ENCODE peak calls at places on chromosome 21, in seven cellular contexts. V is suprapubic skin, B is fibroblast of lung, O is PC-9, Q is left ventricle myocardium inferior, C is pancreas, W is psoas muscle. G is an unnamed sample. For H3K4me1, the result is how much of the 10 kb centered on the place peaks cover.

GRCh38 chr21:39874759-39875158 is 7.5 kb downstream of the PCP4 start:
- DNase-seq in W (no peak), V (no peak), B (no peak), Q (no peak), C (no peak), O (no peak), G (no peak)

GRCh38 chr21:41250519-41250918 is 66.1 kb upstream of the FAM3B start:
- DNase-seq in W (no peak), B (peak), C (no peak), V (no peak), Q (no peak), O (no peak), G (peak)

GRCh38 chr21:38351961-38352521 is 95.2 kb downstream of the KCNJ15 start:
- DNase-seq in V (no peak), B (peak), O (no peak), C (no peak), Q (no peak), W (no peak), G (no peak)

GRCh38 chr21:34875830-34876229 is 173.3 kb downstream of the RUNX1 start:
- DNase-seq in Q (no peak), B (peak), V (no peak), C (no peak), O (no peak), W (no peak), G (no peak)

GRCh38 chr21:15455819-15456462 is 273.8 kb upstream of the USP25 start:
- DNase-seq in Q (no peak), W (no peak), C (no peak), O (no peak), B (no peak), V (no peak), G (no peak)

GRCh38 chr21:41768371-41769042 is 1.7 kb upstream of the RIPK4 start:
- DNase-seq in Q (no peak), O (peak), W (no peak), C (peak), V (peak), B (peak), G (peak)

GRCh38 chr21:26850116-26850643 is 5.0 kb upstream of the ADAMTS1 start:
- DNase-seq in C (no peak), B (peak), Q (no peak), O (no peak), V (no peak), W (no peak), G (peak)

GRCh38 chr21:27275294-27275927 is 308.5 kb upstream of the ADAMTS5 start:
- DNase-seq in C (no peak), B (peak), O (no peak), V (no peak), Q (no peak), W (no peak), G (peak)

GRCh38 chr21:25838809-25839208 is 104.0 kb downstream of the GABPA start:
- DNase-seq in B (peak), V (no peak), O (no peak), Q (no peak), W (no peak), C (no peak), G (no peak)

GRCh38 chr21:25422610-25423608 is 184.4 kb downstream of the MRPL39 start:
- DNase-seq in C (no peak), W (no peak), V (no peak), B (no peak), Q (no peak), O (no peak), G (no peak)

GRCh38 chr21:40534886-40535285 is 312.1 kb downstream of the DSCAM start:
- DNase-seq in O (no peak), B (no peak), Q (no peak), V (no peak), W (no peak), C (no peak), G (no peak)

GRCh38 chr21:37945036-37945435 is 28.8 kb upstream of the KCNJ6 start:
- DNase-seq in V (no peak), Q (no peak), C (no peak), B (no peak), W (no peak), O (no peak), G (no peak)

GRCh38 chr21:25385912-25386474 is 221.3 kb downstream of the MRPL39 start:
- DNase-seq in B (peak), Q (no peak), V (no peak), O (peak), C (peak), W (no peak), G (peak)

GRCh38 chr21:19290328-19290727 is 886.7 kb upstream of the TMPRSS15 start:
- DNase-seq in Q (no peak), O (no peak), W (no peak), B (no peak), C (no peak), V (no peak), G (no peak)

GRCh38 chr21:28069446-28069845 is 923.2 kb downstream of the LTN1 start:
- DNase-seq in B (peak), O (no peak), W (no peak), Q (no peak), C (no peak), V (no peak), G (peak)

GRCh38 chr21:38277501-38278111 is 20.8 kb downstream of the KCNJ15 start:
- DNase-seq in O (no peak), B (peak), C (no peak), Q (no peak), V (no peak), W (no peak), G (no peak)

GRCh38 chr21:25298512-25299491 is 308.5 kb downstream of the MRPL39 start:
- DNase-seq in O (no peak), V (no peak), C (no peak), B (no peak), W (no peak), Q (no peak), G (no peak)

GRCh38 chr21:38036016-38036415 is 119.8 kb upstream of the KCNJ6 start:
- DNase-seq in V (no peak), O (no peak), W (no peak), C (no peak), B (no peak), Q (peak), G (no peak)

GRCh38 chr21:46307625-46308024 is 16.0 kb downstream of the C21orf58 start:
- DNase-seq in Q (no peak), B (no peak), C (no peak), V (no peak), O (no peak), W (no peak), G (no peak)

GRCh38 chr21:35144978-35145377 is 95.9 kb upstream of the RUNX1 start:
- DNase-seq in O (no peak), W (no peak), Q (no peak), C (no peak), B (no peak), V (no peak), G (no peak)

GRCh38 chr21:37210017-37210593 is 57.0 kb downstream of the VPS26C start:
- DNase-seq in Q (no peak), B (no peak), O (no peak), C (no peak), V (no peak), W (no peak), G (no peak)

GRCh38 chr21:34996304-34997081 is 52.6 kb downstream of the RUNX1 start:
- DNase-seq in O (no peak), Q (no peak), V (peak), B (peak), W (no peak), C (no peak), G (no peak)

GRCh38 chr21:24939288-24939687 is 668.0 kb downstream of the MRPL39 start:
- DNase-seq in W (no peak), V (no peak), Q (no peak), O (no peak), B (no peak), C (no peak), G (no peak)

GRCh38 chr21:38075833-38076567 is 159.7 kb upstream of the KCNJ6 start:
- DNase-seq in C (no peak), B (no peak), Q (no peak), W (no peak), O (no peak), V (no peak), G (no peak)

GRCh38 chr21:37460196-37460595 is 93.6 kb downstream of the DYRK1A start:
- DNase-seq in O (no peak), W (no peak), B (no peak), V (no peak), Q (no peak), C (no peak), G (no peak)

GRCh38 chr21:38619865-38620513 is 121.7 kb upstream of the ERG start:
- DNase-seq in O (no peak), B (no peak), Q (peak), C (no peak), W (peak), V (no peak), G (peak)

DNA sequence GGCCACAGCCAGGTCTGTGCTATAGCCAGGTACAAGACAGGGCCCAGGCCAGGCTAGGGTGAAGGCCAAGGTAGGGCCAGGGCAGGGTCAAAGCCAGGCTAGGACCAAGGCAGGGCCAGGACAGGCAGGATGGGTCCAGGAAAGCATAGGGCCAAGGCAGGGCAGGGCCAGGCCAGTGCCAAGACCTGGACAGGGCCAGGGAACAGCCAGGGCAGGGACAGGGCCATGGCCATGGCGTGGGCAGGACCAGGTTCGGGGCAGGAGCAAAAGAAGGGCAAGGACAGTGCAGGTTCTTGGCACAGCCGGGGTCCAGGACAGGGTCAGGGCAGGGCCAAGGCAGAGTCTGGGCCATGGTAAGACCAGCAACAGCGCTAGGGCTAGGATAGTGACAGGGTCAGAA is 153.4 kb downstream of the LIPI start:
- DNase-seq in V (no peak), C (no peak), O (no peak), W (no peak), B (no peak), Q (no peak), G (no peak)
- H3K4me1 ChIP-seq in V (under half), C (under half), O (under half), W (under half), B (under half), Q (under half), G (under half)

GRCh38 chr21:7951854-7952519 is 2569.4 kb upstream of the TPTE start:
- DNase-seq in C (no peak), W (no peak), Q (no peak), B (no peak), O (no peak), V (no peak), G (no peak)
- H3K4me3 ChIP-seq in C (no peak), W (no peak), Q (no peak), B (no peak), O (no peak), V (no peak), G (no peak)

GRCh38 chr21:44986471-44987291 is 46.9 kb downstream of the SLX9 start:
- DNase-seq in O (no peak), C (peak), B (no peak), W (peak), V (peak), Q (peak), G (no peak)
- H3K4me1 ChIP-seq in O (under half), C (under half), B (under half), W (under half), V (under half), Q (under half), G (under half)

GRCh38 chr21:29360799-29361765 is 62.4 kb downstream of the BACH1 start:
- DNase-seq in B (no peak), W (no peak), C (no peak), O (no peak), V (no peak), Q (no peak), G (no peak)
- H3K4me3 ChIP-seq in B (no peak), W (no peak), C (no peak), O (no peak), V (no peak), Q (no peak), G (no peak)

DNA sequence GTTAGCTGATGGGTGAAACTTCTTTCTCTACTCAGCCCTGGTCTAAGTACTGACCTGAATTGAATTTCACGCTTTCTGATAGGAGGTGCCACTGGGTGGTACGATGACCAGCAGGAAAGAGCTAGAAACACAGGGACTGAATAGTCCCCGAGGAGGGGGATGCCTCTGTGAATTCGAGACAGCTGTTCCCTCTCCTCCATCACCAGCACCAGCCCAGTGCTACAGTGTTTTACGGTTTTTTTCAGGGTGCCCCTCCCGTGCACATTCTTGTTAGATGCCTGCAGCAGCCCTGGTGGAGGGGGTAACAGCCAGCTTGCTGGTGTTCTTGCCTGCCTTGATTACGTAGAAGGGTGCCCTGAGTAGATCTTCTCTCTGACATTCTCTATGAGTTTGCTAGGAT is 7.1 kb downstream of the HUNK start:
- DNase-seq in W (no peak), O (no peak), C (no peak), Q (no peak), B (no peak), V (no peak), G (no peak)
- H3K4me1 ChIP-seq in W (under half), O (under half), C (under half), Q (under half), B (under half), V (under half), G (under half)

GRCh38 chr21:42925114-42925907 is at the start of gene ERVH48-1:
- DNase-seq in V (no peak), Q (no peak), O (no peak), W (no peak), C (peak), B (no peak), G (peak)
- H3K4me3 ChIP-seq in V (no peak), Q (no peak), O (no peak), W (no peak), C (no peak), B (no peak), G (no peak)

GRCh38 chr21:36188081-36188681 is 31.6 kb downstream of the DOP1B start:
- DNase-seq in B (no peak), W (peak), V (peak), C (peak), O (peak), Q (peak), G (no peak)
- H3K4me1 ChIP-seq in B (under half), W (under half), V (under half), C (under half), O (half or more), Q (under half), G (under half)

DNA sequence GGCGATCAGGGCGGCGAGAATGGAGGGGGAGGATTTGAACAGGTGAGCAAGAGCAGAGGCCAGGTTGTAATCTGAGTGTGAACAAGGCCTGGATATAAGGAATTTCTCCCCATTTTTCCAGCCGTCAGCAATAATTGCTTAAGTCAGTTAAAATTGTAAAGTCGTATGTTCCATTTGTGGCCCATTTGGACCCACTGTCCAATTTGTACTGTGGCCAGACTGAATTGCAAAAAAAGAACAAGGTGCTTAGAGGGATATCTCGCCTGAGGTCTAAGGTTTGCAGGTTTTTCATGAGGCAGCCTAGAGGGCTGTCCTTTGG is 1.0 kb downstream of the ERVH48-1 start:
- DNase-seq in W (no peak), O (no peak), Q (no peak), V (no peak), C (no peak), B (no peak), G (no peak)
- H3K4me3 ChIP-seq in W (no peak), O (no peak), Q (no peak), V (no peak), C (no peak), B (no peak), G (no peak)

GRCh38 chr21:33290441-33290840 is 24.3 kb downstream of the IL10RB start:
- DNase-seq in B (no peak), O (no peak), V (no peak), C (no peak), Q (no peak), W (no peak), G (no peak)
- H3K4me1 ChIP-seq in B (under half), O (under half), V (under half), C (under half), Q (half or more), W (under half), G (under half)

DNA sequence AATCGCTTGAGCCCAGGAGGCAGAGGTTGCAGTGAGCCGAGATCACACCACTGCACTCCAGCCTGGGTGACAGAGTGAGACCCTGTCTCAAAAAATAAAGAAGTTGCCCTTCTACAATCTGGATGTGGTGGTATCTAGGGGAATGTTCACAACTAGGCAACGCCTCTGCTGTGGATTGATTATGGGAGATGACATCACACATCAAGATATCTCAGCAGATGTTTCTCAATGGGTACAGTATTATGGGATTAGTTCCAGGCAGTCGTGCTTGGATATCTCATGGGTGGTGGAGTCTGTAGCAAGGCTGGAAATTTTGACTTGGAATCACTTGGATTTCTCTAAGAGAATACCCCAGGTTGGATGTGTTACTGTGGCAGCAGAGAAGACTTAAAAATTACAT is 7.7 kb downstream of the IFNAR2 start:
- DNase-seq in O (no peak), W (no peak), C (no peak), V (no peak), Q (no peak), B (no peak), G (peak)
- H3K4me3 ChIP-seq in O (no peak), W (no peak), C (no peak), V (no peak), Q (no peak), B (no peak), G (no peak)

G was measured in cardiac muscle cell.